ENCODE peak calls at places on chromosomes 13 and 19, in six cellular contexts. S is activated naive CD4-positive, alpha-beta T cell; E is brain pericyte; O is heart right ventricle; P is pancreas; Y is HuH-7. B is an unnamed sample.

GRCh38 chr19:50173144-50173543 is 10.1 kb upstream of the IZUMO2 start:
- DNase-seq in E (no peak), S (no peak), Y (no peak), O (no peak), P (no peak), B (no peak)

GRCh38 chr13:23870356-23871146 is 18.6 kb downstream of the MIPEP start:
- DNase-seq in Y (no peak), S (no peak), O (no peak), E (no peak), P (no peak), B (no peak)

GRCh38 chr19:48741222-48741999 is 1.0 kb upstream of the RASIP1 start:
- DNase-seq in P (peak; percentile 88), S (no peak), E (no peak), Y (peak; percentile 75), O (peak; percentile 73), B (no peak)

GRCh38 chr19:55304279-55304978 is 20.6 kb downstream of the BRSK1 start:
- DNase-seq in Y (peak; percentile 93), P (no peak), E (no peak), O (no peak), S (no peak), B (peak; percentile 73)

GRCh38 chr13:40187324-40187795 is 479.1 kb downstream of the FOXO1 start:
- DNase-seq in Y (no peak), O (no peak), P (no peak), E (no peak), S (peak; percentile 75), B (no peak)

GRCh38 chr19:3536429-3537100 is 2.4 kb upstream of the TEKTIP1 start:
- DNase-seq in P (no peak), E (no peak), S (no peak), O (peak; percentile 50), Y (no peak), B (no peak)

GRCh38 chr13:78102121-78102677 is 183.6 kb upstream of the EDNRB start:
- DNase-seq in Y (no peak), E (no peak), S (no peak), P (no peak), O (peak; percentile 15), B (peak; percentile 74)

GRCh38 chr19:49217382-49217781 is 59.8 kb downstream of the TRPM4 start:
- DNase-seq in P (no peak), E (no peak), Y (no peak), S (no peak), O (peak; percentile 50), B (no peak)

GRCh38 chr19:33385956-33386355 is 12.4 kb downstream of the CEBPG start:
- DNase-seq in O (peak; percentile 60), P (peak; percentile 33), S (no peak), E (no peak), Y (no peak), B (no peak)

GRCh38 chr19:19087676-19088075 is 23.9 kb downstream of the SLC25A42 start:
- DNase-seq in E (no peak), O (no peak), P (no peak), Y (no peak), S (no peak), B (no peak)

GRCh38 chr19:55973982-55974381 is 12.6 kb upstream of the NLRP5 start:
- DNase-seq in S (no peak), O (no peak), P (no peak), Y (no peak), E (no peak), B (no peak)

GRCh38 chr19:51441410-51442390 is 16.6 kb downstream of the SIGLEC8 start:
- DNase-seq in Y (no peak), E (no peak), P (no peak), O (no peak), S (peak; percentile 57), B (peak; percentile 64)

GRCh38 chr13:111480976-111481375 is 160.5 kb downstream of the TEX29 start:
- DNase-seq in Y (no peak), O (no peak), E (no peak), P (no peak), S (no peak), B (no peak)

GRCh38 chr13:73956101-73956500 is 178.1 kb downstream of the KLF12 start:
- DNase-seq in E (no peak), S (no peak), P (no peak), O (no peak), Y (no peak), B (no peak)

GRCh38 chr13:47628666-47629065 is 372.4 kb downstream of the SUCLA2 start:
- DNase-seq in O (no peak), P (no peak), S (no peak), Y (no peak), E (no peak), B (no peak)

GRCh38 chr13:66367356-66367755 is 862.8 kb downstream of the PCDH9 start:
- DNase-seq in P (no peak), S (no peak), Y (no peak), E (peak; percentile 25), O (no peak), B (no peak)

GRCh38 chr13:94009696-94010095 is 469.8 kb downstream of the DCT start:
- DNase-seq in O (no peak), P (no peak), S (no peak), E (no peak), Y (no peak), B (no peak)

GRCh38 chr19:39140195-39140516 is 14.6 kb downstream of the PAK4 start:
- DNase-seq in S (no peak), Y (no peak), P (peak; percentile 40), E (no peak), O (no peak), B (no peak)

GRCh38 chr13:35146686-35147085 is 204.6 kb downstream of the NBEA start:
- DNase-seq in E (no peak), O (no peak), Y (no peak), P (no peak), S (no peak), B (no peak)

GRCh38 chr19:48806818-48807589 is 3.8 kb downstream of the BCAT2 start:
- DNase-seq in E (no peak), S (no peak), Y (peak; percentile 88), P (no peak), O (no peak), B (peak; percentile 67)

GRCh38 chr13:39209731-39210633 is 171.7 kb downstream of the NHLRC3 start:
- DNase-seq in O (no peak), P (no peak), S (no peak), Y (no peak), E (no peak), B (no peak)

GRCh38 chr19:34512254-34512796 is 30.8 kb downstream of the WTIP start:
- DNase-seq in O (no peak), E (no peak), S (no peak), Y (no peak), P (no peak), B (no peak)

GRCh38 chr13:48838193-48839000 is 137.3 kb upstream of the FNDC3A start:
- DNase-seq in S (no peak), O (no peak), Y (no peak), P (no peak), E (no peak), B (no peak)

GRCh38 chr19:12784871-12785430 is 6.3 kb upstream of the JUNB start:
- DNase-seq in Y (no peak), P (no peak), S (no peak), E (no peak), O (no peak), B (no peak)

GRCh38 chr13:74035881-74036280 is 98.3 kb downstream of the KLF12 start:
- DNase-seq in E (no peak), P (no peak), Y (no peak), S (no peak), O (no peak), B (no peak)

GRCh38 chr13:55815458-55816033 is 1325.2 kb upstream of the PRR20A start:
- DNase-seq in P (no peak), O (no peak), E (no peak), S (no peak), Y (no peak), B (peak; percentile 47)

GRCh38 chr13:107461751-107462150 is 753.6 kb downstream of the LIG4 start:
- DNase-seq in S (no peak), O (no peak), E (no peak), P (no peak), Y (no peak), B (no peak)

GRCh38 chr13:77786888-77787287 is 89.4 kb downstream of the SLAIN1 start:
- DNase-seq in P (no peak), O (no peak), S (no peak), E (no peak), Y (no peak), B (no peak)

GRCh38 chr19:53813996-53814395 is 10.1 kb downstream of the NLRP12 start:
- DNase-seq in O (no peak), E (no peak), S (no peak), Y (no peak), P (no peak), B (no peak)

GRCh38 chr13:27270594-27271520 is at the start of gene RASL11A:
- DNase-seq in E (peak; percentile 39), S (peak; percentile 74), P (peak; percentile 93), O (peak; percentile 90), Y (peak; percentile 74), B (no peak)

GRCh38 chr13:101611491-101612475 is 159.3 kb downstream of the ITGBL1 start:
- DNase-seq in P (no peak), Y (no peak), E (no peak), S (no peak), O (no peak), B (no peak)

GRCh38 chr19:1000095-1000494 is at the start of gene GRIN3B:
- DNase-seq in O (peak; percentile 50), S (peak; percentile 59), Y (peak; percentile 96), E (no peak), P (peak; percentile 76), B (peak; percentile 72)

GRCh38 chr13:77737583-77738200 is 40.2 kb downstream of the SLAIN1 start:
- DNase-seq in S (no peak), P (no peak), E (no peak), Y (no peak), O (no peak), B (no peak)

GRCh38 chr19:15147090-15147489 is 39.9 kb downstream of the SYDE1 start:
- DNase-seq in E (no peak), P (no peak), O (no peak), S (no peak), Y (no peak), B (no peak)

GRCh38 chr19:38793671-38794070 is 4.7 kb downstream of the LGALS7B start:
- DNase-seq in E (no peak), P (no peak), S (no peak), Y (no peak), O (no peak), B (no peak)

B was measured in HL-60.